ENCODE peak calls at places on chromosomes 11 and 22, in ten cellular contexts. Y is effector memory CD4-positive, alpha-beta T cell; V is tibial nerve; J is mesendoderm; F is WERI-Rb-1; Q is tibial artery; R is esophagus squamous epithelium; L is lung; H is adrenal gland; B is CD4-positive, alpha-beta memory T cell. A is an unnamed sample.

GRCh38 chr11:118629761-118630661 is 22.6 kb downstream of the PHLDB1 start:
- DNase-seq in Y (no peak), V (no peak), J (no peak), F (no peak), Q (no peak), R (no peak), L (peak), H (no peak), B (no peak), A (no peak)

GRCh38 chr11:575324-575995 is 810 bp upstream of the PHRF1 start:
- DNase-seq in Y (no peak), V (no peak), J (peak), F (peak), Q (no peak), R (no peak), L (peak), H (peak), B (no peak), A (no peak)

GRCh38 chr11:22037505-22037904 is 155.4 kb upstream of the ANO5 start:
- DNase-seq in Y (no peak), V (no peak), J (peak), F (no peak), Q (no peak), R (no peak), L (no peak), H (no peak), B (no peak), A (no peak)

GRCh38 chr11:93368022-93368421 is 37.5 kb downstream of the DEUP1 start:
- DNase-seq in Y (no peak), V (no peak), J (no peak), F (no peak), Q (no peak), R (no peak), L (no peak), H (no peak), B (no peak), A (no peak)

GRCh38 chr22:22159384-22159783 is 85.2 kb upstream of the VPREB1 start:
- DNase-seq in Y (no peak), V (no peak), J (no peak), F (no peak), Q (no peak), R (no peak), L (no peak), H (no peak), B (no peak), A (no peak)

GRCh38 chr22:25759825-25760231 is 17.8 kb downstream of the MYO18B start:
- DNase-seq in Y (no peak), V (no peak), J (peak), F (no peak), Q (no peak), R (no peak), L (peak), H (no peak), B (no peak), A (no peak)

GRCh38 chr22:25165785-25166184 is 33.9 kb upstream of the CRYBB3 start:
- DNase-seq in Y (no peak), V (no peak), J (no peak), F (no peak), Q (no peak), R (no peak), L (no peak), H (no peak), B (no peak), A (no peak)

GRCh38 chr11:67582026-67582425 is 1.6 kb upstream of the GSTP1 start:
- DNase-seq in Y (no peak), V (no peak), J (no peak), F (no peak), Q (no peak), R (no peak), L (no peak), H (no peak), B (no peak), A (no peak)

GRCh38 chr22:48414662-48415061 is 1413.0 kb downstream of the BRD1 start:
- DNase-seq in Y (no peak), V (no peak), J (no peak), F (no peak), Q (peak), R (no peak), L (no peak), H (no peak), B (no peak), A (no peak)

GRCh38 chr22:38454361-38455062 is 487 bp downstream of the KCNJ4 start:
- DNase-seq in Y (no peak), V (no peak), J (no peak), F (no peak), Q (no peak), R (no peak), L (no peak), H (no peak), B (peak), A (no peak)

GRCh38 chr22:45008853-45009751 is 703 bp downstream of the PHF21B start:
- DNase-seq in Y (no peak), V (no peak), J (peak), F (peak), Q (no peak), R (no peak), L (no peak), H (no peak), B (no peak), A (no peak)

GRCh38 chr11:62142921-62143320 is 19.1 kb downstream of the INCENP start:
- DNase-seq in Y (no peak), V (no peak), J (no peak), F (no peak), Q (peak), R (no peak), L (peak), H (peak), B (no peak), A (no peak)

GRCh38 chr11:82994615-82995014 is 77.1 kb downstream of the RAB30 start:
- DNase-seq in Y (no peak), V (no peak), J (no peak), F (no peak), Q (no peak), R (no peak), L (no peak), H (no peak), B (no peak), A (no peak)

GRCh38 chr11:70915158-70915795 is 337.1 kb downstream of the SHANK2 start:
- DNase-seq in Y (no peak), V (no peak), J (no peak), F (no peak), Q (no peak), R (no peak), L (no peak), H (no peak), B (no peak), A (no peak)

GRCh38 chr11:72723508-72723907 is 28.7 kb downstream of the ARAP1 start:
- DNase-seq in Y (no peak), V (no peak), J (no peak), F (no peak), Q (no peak), R (no peak), L (no peak), H (no peak), B (no peak), A (no peak)

GRCh38 chr11:67045314-67045713 is 11.3 kb upstream of the RHOD start:
- DNase-seq in Y (no peak), V (no peak), J (no peak), F (no peak), Q (peak), R (no peak), L (no peak), H (peak), B (no peak), A (no peak)

GRCh38 chr11:9802291-9802861 is 138.5 kb downstream of the SWAP70 start:
- DNase-seq in Y (no peak), V (peak), J (peak), F (no peak), Q (no peak), R (no peak), L (no peak), H (no peak), B (no peak), A (no peak)

GRCh38 chr11:20762980-20763379 is 93.6 kb downstream of the NELL1 start:
- DNase-seq in Y (no peak), V (no peak), J (peak), F (no peak), Q (no peak), R (no peak), L (no peak), H (no peak), B (no peak), A (no peak)

GRCh38 chr11:78949976-78950690 is 375.5 kb upstream of the NARS2 start:
- DNase-seq in Y (no peak), V (no peak), J (peak), F (peak), Q (no peak), R (no peak), L (no peak), H (no peak), B (no peak), A (no peak)

GRCh38 chr11:82907376-82907775 is 5.8 kb downstream of the DDIAS start:
- DNase-seq in Y (no peak), V (no peak), J (no peak), F (no peak), Q (no peak), R (no peak), L (no peak), H (no peak), B (no peak), A (no peak)

GRCh38 chr11:120302001-120302805 is 22.9 kb upstream of the TLCD5 start:
- DNase-seq in Y (no peak), V (no peak), J (no peak), F (no peak), Q (no peak), R (no peak), L (peak), H (no peak), B (no peak), A (no peak)

GRCh38 chr11:8631395-8632110 is 37.5 kb upstream of the STK33 start:
- DNase-seq in Y (no peak), V (peak), J (no peak), F (no peak), Q (no peak), R (no peak), L (no peak), H (peak), B (no peak), A (no peak)

GRCh38 chr11:2662024-2662312 is 37.8 kb downstream of the KCNQ1OT1 start:
- DNase-seq in Y (no peak), V (no peak), J (no peak), F (no peak), Q (no peak), R (no peak), L (no peak), H (no peak), B (no peak), A (no peak)

GRCh38 chr11:68113986-68114385 is 7.2 kb downstream of the CHKA start:
- DNase-seq in Y (no peak), V (no peak), J (no peak), F (no peak), Q (no peak), R (no peak), L (no peak), H (no peak), B (no peak), A (no peak)

GRCh38 chr11:44018127-44018521 is 29.7 kb upstream of the ACCSL start:
- DNase-seq in Y (no peak), V (no peak), J (no peak), F (no peak), Q (peak), R (no peak), L (no peak), H (peak), B (no peak), A (no peak)

GRCh38 chr11:57514538-57515331 is 767 bp downstream of the SLC43A1 start:
- DNase-seq in Y (peak), V (peak), J (peak), F (no peak), Q (peak), R (no peak), L (peak), H (peak), B (no peak), A (no peak)

GRCh38 chr11:18731949-18732821 is 6.2 kb upstream of the IGSF22 start:
- DNase-seq in Y (peak), V (peak), J (peak), F (peak), Q (no peak), R (no peak), L (no peak), H (peak), B (peak), A (peak)

GRCh38 chr11:130407978-130408377 is 20.4 kb downstream of the ADAMTS8 start:
- DNase-seq in Y (no peak), V (no peak), J (no peak), F (no peak), Q (peak), R (no peak), L (peak), H (peak), B (no peak), A (no peak)

GRCh38 chr11:2462092-2462985 is 17.5 kb downstream of the KCNQ1 start:
- DNase-seq in Y (no peak), V (no peak), J (no peak), F (no peak), Q (peak), R (no peak), L (no peak), H (peak), B (no peak), A (no peak)

GRCh38 chr22:31968022-31968421 is 23.7 kb downstream of the YWHAH start:
- DNase-seq in Y (no peak), V (no peak), J (no peak), F (no peak), Q (no peak), R (no peak), L (no peak), H (no peak), B (no peak), A (no peak)

GRCh38 chr11:2177081-2177480 is 5.5 kb upstream of the TH start:
- DNase-seq in Y (no peak), V (no peak), J (no peak), F (peak), Q (no peak), R (no peak), L (no peak), H (no peak), B (no peak), A (no peak)

GRCh38 chr11:125082611-125083311 is 19.7 kb downstream of the SLC37A2 start:
- DNase-seq in Y (no peak), V (no peak), J (no peak), F (no peak), Q (no peak), R (no peak), L (no peak), H (peak), B (no peak), A (no peak)

GRCh38 chr11:94880216-94880615 is 93.1 kb downstream of the CWC15 start:
- DNase-seq in Y (no peak), V (no peak), J (no peak), F (no peak), Q (no peak), R (no peak), L (peak), H (no peak), B (no peak), A (no peak)

GRCh38 chr11:94876645-94877445 is 96.5 kb downstream of the CWC15 start:
- DNase-seq in Y (no peak), V (peak), J (peak), F (no peak), Q (peak), R (no peak), L (peak), H (peak), B (no peak), A (no peak)

GRCh38 chr11:94877446-94878200 is 95.7 kb downstream of the CWC15 start:
- DNase-seq in Y (no peak), V (no peak), J (no peak), F (no peak), Q (peak), R (no peak), L (peak), H (no peak), B (no peak), A (no peak)

GRCh38 chr11:94876222-94876621 is 97.1 kb downstream of the CWC15 start:
- DNase-seq in Y (no peak), V (no peak), J (no peak), F (no peak), Q (no peak), R (no peak), L (peak), H (no peak), B (no peak), A (no peak)

GRCh38 chr11:94879006-94879405 is 94.3 kb downstream of the CWC15 start:
- DNase-seq in Y (no peak), V (no peak), J (no peak), F (no peak), Q (no peak), R (no peak), L (peak), H (no peak), B (no peak), A (no peak)
- H3K27ac ChIP-seq in Y (no peak), V (no peak), J (no peak), F (no peak), Q (no peak), R (no peak), L (no peak), H (no peak), B (no peak), A (no peak)

DNA sequence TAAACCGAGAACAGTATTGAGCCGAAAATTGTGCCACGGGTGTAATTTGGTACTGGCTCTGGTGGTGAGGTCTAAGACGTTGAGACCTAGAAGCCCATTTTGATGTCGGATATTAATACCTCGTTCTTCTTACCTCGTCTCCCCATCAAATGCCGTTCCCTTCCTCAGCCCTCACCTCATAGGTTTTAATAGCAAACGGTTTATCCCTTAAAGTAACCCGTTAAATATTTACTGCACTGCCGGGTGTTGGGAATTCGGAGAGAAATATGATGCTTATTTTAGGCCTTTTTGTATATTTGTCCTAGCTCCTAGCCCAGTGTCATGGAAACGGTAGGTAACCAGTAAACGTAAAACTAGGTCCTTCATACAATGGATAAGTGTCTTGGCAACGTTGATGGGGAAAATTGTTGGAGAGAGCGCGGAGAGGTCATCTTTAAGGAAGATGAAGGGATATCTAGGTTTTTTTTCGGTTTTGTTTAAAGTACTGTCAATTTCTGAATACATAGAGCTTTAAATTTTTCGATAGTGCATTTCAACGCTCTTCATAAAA is 954 bp downstream of the C11orf58 start:
- DNase-seq in Y (no peak), V (no peak), J (peak), F (no peak), Q (no peak), R (no peak), L (no peak), H (no peak), B (peak), A (no peak)
- H3K27ac ChIP-seq in Y (peak), V (peak), J (no peak), F (peak), Q (peak), R (peak), L (peak), H (peak), B (peak), A (peak)

GRCh38 chr11:13012037-13012693 is 3.0 kb downstream of the RASSF10 start:
- DNase-seq in Y (no peak), V (no peak), J (peak), F (no peak), Q (no peak), R (no peak), L (no peak), H (no peak), B (no peak), A (no peak)
- H3K27ac ChIP-seq in Y (no peak), V (no peak), J (no peak), F (no peak), Q (no peak), R (peak), L (no peak), H (no peak), B (no peak), A (no peak)

DNA sequence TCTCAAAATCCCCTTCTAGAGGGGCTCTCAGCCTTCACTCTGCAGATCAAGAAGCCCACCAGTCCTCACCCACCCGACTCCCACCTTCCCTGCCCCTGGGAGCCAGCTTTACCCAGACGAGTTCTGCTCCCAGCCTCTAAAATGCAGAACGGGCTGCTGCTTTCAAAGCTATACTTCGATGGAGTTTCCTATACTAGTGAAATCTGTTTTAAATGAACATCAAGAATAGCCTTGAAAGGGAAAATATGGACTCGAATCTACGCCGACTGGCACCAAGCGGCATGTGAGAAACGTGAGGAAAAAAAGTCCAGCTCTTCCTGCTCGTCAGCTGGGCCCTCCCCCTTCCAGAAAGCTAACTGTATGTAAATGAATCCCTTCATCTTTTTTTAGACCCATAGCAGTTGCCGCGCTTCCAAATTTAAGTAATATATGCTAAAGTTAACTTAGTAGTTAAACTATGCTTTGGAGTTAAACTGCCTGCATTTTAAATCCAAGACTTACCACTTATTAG is 211.7 kb downstream of the NTM start:
- DNase-seq in Y (no peak), V (no peak), J (no peak), F (no peak), Q (no peak), R (no peak), L (no peak), H (no peak), B (no peak), A (no peak)
- H3K27ac ChIP-seq in Y (no peak), V (no peak), J (no peak), F (no peak), Q (no peak), R (no peak), L (no peak), H (no peak), B (no peak), A (peak)

GRCh38 chr11:26287067-26287518 is 44.8 kb upstream of the ANO3 start:
- DNase-seq in Y (no peak), V (no peak), J (no peak), F (no peak), Q (no peak), R (no peak), L (no peak), H (no peak), B (no peak), A (no peak)
- H3K27ac ChIP-seq in Y (no peak), V (no peak), J (no peak), F (no peak), Q (no peak), R (no peak), L (no peak), H (no peak), B (no peak), A (no peak)

GRCh38 chr22:50701428-50702154 is 29.0 kb downstream of the SHANK3 start:
- DNase-seq in Y (no peak), V (no peak), J (no peak), F (no peak), Q (no peak), R (no peak), L (no peak), H (no peak), B (no peak), A (no peak)
- H3K27ac ChIP-seq in Y (no peak), V (no peak), J (no peak), F (no peak), Q (no peak), R (no peak), L (no peak), H (no peak), B (no peak), A (peak)

DNA sequence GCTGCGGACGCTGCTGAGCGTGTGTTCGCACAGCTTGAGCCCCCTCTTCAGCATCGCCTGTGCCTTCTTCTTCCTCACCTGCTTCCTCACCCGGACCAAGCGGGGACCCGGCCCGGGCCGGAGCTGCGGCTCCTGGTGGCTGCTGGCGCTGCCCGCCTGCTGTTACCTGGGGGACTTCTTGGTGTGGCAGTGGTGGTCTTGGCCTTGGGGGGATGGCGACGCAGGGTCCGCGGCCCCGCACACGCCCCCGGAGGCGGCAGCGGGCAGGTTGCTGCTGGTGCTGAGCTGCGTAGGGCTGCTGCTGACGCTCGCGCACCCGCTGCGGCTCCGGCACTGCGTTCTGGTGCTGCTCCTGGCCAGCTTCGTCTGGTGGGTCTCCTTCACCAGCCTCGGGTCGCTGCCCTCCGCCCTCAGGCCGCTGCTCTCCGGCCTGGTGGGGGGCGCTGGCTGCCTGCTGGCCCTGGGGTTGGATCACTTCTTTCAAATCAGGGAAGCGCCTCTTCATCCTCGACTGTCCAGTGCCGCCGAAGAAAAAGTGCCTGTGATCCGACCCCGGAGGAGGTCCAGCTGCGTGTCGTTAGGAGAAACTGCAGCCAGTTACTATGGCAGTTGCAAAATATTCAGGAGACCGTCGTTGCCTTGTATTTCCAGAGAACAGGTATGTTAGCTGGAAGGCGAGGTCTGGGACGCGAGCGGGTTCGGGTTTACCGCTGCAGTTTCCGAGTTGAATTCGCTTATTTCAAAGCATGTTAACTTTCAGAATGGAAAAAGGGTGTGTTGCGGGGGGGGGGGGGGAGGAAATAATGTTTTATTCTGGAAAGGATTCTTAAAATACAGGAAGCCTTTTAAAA is 1.0 kb downstream of the PDE3B start:
- DNase-seq in Y (peak), V (no peak), J (peak), F (peak), Q (peak), R (no peak), L (no peak), H (peak), B (no peak), A (no peak)
- H3K27ac ChIP-seq in Y (peak), V (peak), J (peak), F (peak), Q (peak), R (peak), L (peak), H (peak), B (peak), A (peak)

GRCh38 chr11:45086526-45086925 is 59.9 kb upstream of the PRDM11 start:
- DNase-seq in Y (no peak), V (no peak), J (no peak), F (no peak), Q (no peak), R (no peak), L (no peak), H (no peak), B (no peak), A (no peak)
- H3K27ac ChIP-seq in Y (no peak), V (no peak), J (no peak), F (peak), Q (peak), R (no peak), L (no peak), H (no peak), B (no peak), A (no peak)

A was measured in substantia nigra.